ENCODE peak calls at places on chromosomes 5 and 9, in eight cellular contexts. G, I, U, N, X, Z, C and T are unnamed samples.

GRCh38 chr9:127567119-127567897 is 44.8 kb upstream of the STXBP1 start:
- DNase-seq in G (peak), I (no peak), U (no peak), N (no peak), X (no peak), Z (no peak), C (no peak), T (no peak)

GRCh38 chr5:945691-946541 is 53.2 kb downstream of the TRIP13 start:
- DNase-seq in G (no peak), I (no peak), U (no peak), N (no peak), X (no peak), Z (no peak), C (no peak), T (no peak)

GRCh38 chr5:2861605-2862004 is 110.1 kb upstream of the IRX2 start:
- DNase-seq in G (no peak), I (no peak), U (no peak), N (no peak), X (no peak), Z (no peak), C (no peak), T (peak)

GRCh38 chr5:25405850-25406249 is 761.1 kb upstream of the CDH10 start:
- DNase-seq in G (no peak), I (no peak), U (no peak), N (no peak), X (no peak), Z (no peak), C (no peak), T (no peak)

GRCh38 chr5:128409401-128409800 is 128.6 kb downstream of the FBN2 start:
- DNase-seq in G (no peak), I (no peak), U (no peak), N (no peak), X (no peak), Z (no peak), C (no peak), T (no peak)

GRCh38 chr5:135565256-135565655 is 13.5 kb downstream of the CXCL14 start:
- DNase-seq in G (no peak), I (no peak), U (no peak), N (no peak), X (no peak), Z (no peak), C (no peak), T (no peak)

GRCh38 chr9:108835831-108836230 is 20.0 kb downstream of the ACTL7B start:
- DNase-seq in G (no peak), I (no peak), U (no peak), N (no peak), X (no peak), Z (no peak), C (no peak), T (no peak)

GRCh38 chr9:77980622-77981021 is 51.0 kb downstream of the GNAQ start:
- DNase-seq in G (no peak), I (no peak), U (no peak), N (no peak), X (no peak), Z (no peak), C (no peak), T (no peak)

GRCh38 chr9:75265525-75265972 is 177.2 kb downstream of the OSTF1 start:
- DNase-seq in G (no peak), I (peak), U (peak), N (peak), X (peak), Z (peak), C (peak), T (peak)

GRCh38 chr5:179867079-179867465 is 8.5 kb upstream of the MRNIP start:
- DNase-seq in G (peak), I (no peak), U (no peak), N (no peak), X (peak), Z (no peak), C (no peak), T (no peak)

GRCh38 chr5:137575847-137576246 is 76.7 kb upstream of the SPOCK1 start:
- DNase-seq in G (no peak), I (no peak), U (no peak), N (no peak), X (no peak), Z (no peak), C (no peak), T (no peak)

GRCh38 chr5:115625579-115626443 is at the start of gene TMED7:
- DNase-seq in G (peak), I (peak), U (peak), N (peak), X (peak), Z (peak), C (peak), T (peak)

GRCh38 chr9:131517761-131518190 is 13.3 kb downstream of the UCK1 start:
- DNase-seq in G (peak), I (no peak), U (no peak), N (no peak), X (no peak), Z (no peak), C (no peak), T (no peak)

GRCh38 chr5:173823721-173824567 is 64.2 kb upstream of the CPEB4 start:
- DNase-seq in G (no peak), I (no peak), U (no peak), N (no peak), X (peak), Z (no peak), C (peak), T (no peak)

GRCh38 chr9:98953877-98954610 is 10.3 kb downstream of the COL15A1 start:
- DNase-seq in G (no peak), I (no peak), U (no peak), N (no peak), X (no peak), Z (no peak), C (no peak), T (no peak)

GRCh38 chr5:156920042-156920860 is 42.8 kb downstream of the TIMD4 start:
- DNase-seq in G (no peak), I (no peak), U (no peak), N (peak), X (no peak), Z (no peak), C (no peak), T (no peak)

GRCh38 chr9:78272307-78272706 is 24.6 kb upstream of the PSAT1 start:
- DNase-seq in G (no peak), I (no peak), U (no peak), N (no peak), X (no peak), Z (no peak), C (no peak), T (no peak)

GRCh38 chr9:136021171-136021890 is 60.2 kb upstream of the UBAC1 start:
- DNase-seq in G (no peak), I (no peak), U (no peak), N (no peak), X (no peak), Z (no peak), C (no peak), T (no peak)

GRCh38 chr9:129141066-129142041 is 30.1 kb downstream of the PTPA start:
- DNase-seq in G (peak), I (no peak), U (no peak), N (peak), X (peak), Z (peak), C (peak), T (no peak)

GRCh38 chr9:135580664-135581380 is 19.3 kb downstream of the PAEP start:
- DNase-seq in G (no peak), I (no peak), U (no peak), N (no peak), X (no peak), Z (no peak), C (no peak), T (no peak)

GRCh38 chr9:137913771-137914767 is 36.5 kb downstream of the CACNA1B start:
- DNase-seq in G (no peak), I (no peak), U (no peak), N (no peak), X (no peak), Z (no peak), C (no peak), T (no peak)

GRCh38 chr5:32499261-32499660 is 54.7 kb upstream of the ZFR start:
- DNase-seq in G (no peak), I (no peak), U (no peak), N (peak), X (no peak), Z (no peak), C (no peak), T (no peak)

GRCh38 chr9:126745574-126746411 is 59.0 kb upstream of the ZBTB43 start:
- DNase-seq in G (no peak), I (no peak), U (no peak), N (no peak), X (no peak), Z (no peak), C (no peak), T (no peak)

GRCh38 chr9:107712390-107712789 is 222.8 kb upstream of the KLF4 start:
- DNase-seq in G (no peak), I (no peak), U (no peak), N (no peak), X (peak), Z (no peak), C (peak), T (no peak)

GRCh38 chr5:172444110-172444510 is 10.2 kb downstream of the SH3PXD2B start:
- DNase-seq in G (no peak), I (no peak), U (no peak), N (no peak), X (no peak), Z (no peak), C (peak), T (no peak)

GRCh38 chr5:149584106-149584505 is 2.8 kb downstream of the ARHGEF37 start:
- DNase-seq in G (no peak), I (no peak), U (no peak), N (no peak), X (no peak), Z (no peak), C (no peak), T (no peak)

GRCh38 chr5:32314658-32315057 is 1.9 kb upstream of the MTMR12 start:
- DNase-seq in G (no peak), I (no peak), U (no peak), N (no peak), X (no peak), Z (no peak), C (no peak), T (no peak)

GRCh38 chr5:120734033-120734432 is 269.9 kb downstream of the PRR16 start:
- DNase-seq in G (no peak), I (no peak), U (no peak), N (no peak), X (peak), Z (no peak), C (no peak), T (no peak)

GRCh38 chr5:179218586-179219330 is 126.5 kb downstream of the ADAMTS2 start:
- DNase-seq in G (no peak), I (no peak), U (no peak), N (no peak), X (no peak), Z (no peak), C (no peak), T (no peak)

GRCh38 chr5:167899490-167899889 is 392.0 kb upstream of the WWC1 start:
- DNase-seq in G (no peak), I (no peak), U (no peak), N (no peak), X (no peak), Z (no peak), C (peak), T (no peak)

GRCh38 chr5:26649000-26649399 is 389.4 kb downstream of the CDH9 start:
- DNase-seq in G (no peak), I (no peak), U (no peak), N (no peak), X (no peak), Z (no peak), C (no peak), T (no peak)